ENCODE peak calls at places on chromosomes 5 and 9, in four cellular contexts. One of them, this sample, is unnamed.

GRCh38 chr5:134026521-134027202 is 21.9 kb upstream of the VDAC1 start:
- DNase-seq in GM12878: no peak
- DNase-seq in SK-N-SH: peak; percentile 80
- DNase-seq in HepG2: peak; percentile 75
- DNase-seq in this sample: peak; percentile 65

GRCh38 chr5:166493627-166494026 is 1797.8 kb upstream of the WWC1 start:
- DNase-seq in GM12878: no peak
- DNase-seq in HepG2: no peak
- DNase-seq in SK-N-SH: no peak
- DNase-seq in this sample: no peak

GRCh38 chr5:106768392-106768791 is 902.3 kb downstream of the EFNA5 start:
- DNase-seq in GM12878: no peak
- DNase-seq in SK-N-SH: no peak
- DNase-seq in HepG2: no peak
- DNase-seq in this sample: no peak

GRCh38 chr9:115591584-115591984 is 473.6 kb upstream of the TNC start:
- DNase-seq in SK-N-SH: peak; percentile 57
- DNase-seq in GM12878: peak; percentile 5
- DNase-seq in HepG2: peak; percentile 74
- DNase-seq in this sample: peak; percentile 9

GRCh38 chr9:129208191-129209091 is 30.4 kb upstream of the IER5L start:
- DNase-seq in GM12878: no peak
- DNase-seq in HepG2: no peak
- DNase-seq in SK-N-SH: no peak
- DNase-seq in this sample: peak; percentile 71

GRCh38 chr5:95823241-95823737 is 763 bp upstream of the GLRX start:
- DNase-seq in HepG2: no peak
- DNase-seq in GM12878: no peak
- DNase-seq in SK-N-SH: no peak
- DNase-seq in this sample: no peak

GRCh38 chr5:149397530-149397929 is 18.4 kb upstream of the IL17B start:
- DNase-seq in HepG2: no peak
- DNase-seq in GM12878: no peak
- DNase-seq in SK-N-SH: no peak
- DNase-seq in this sample: no peak

GRCh38 chr9:114310471-114311450 is 12.1 kb upstream of the ORM1 start:
- DNase-seq in SK-N-SH: no peak
- DNase-seq in HepG2: no peak
- DNase-seq in GM12878: no peak
- DNase-seq in this sample: no peak

GRCh38 chr5:139638090-139638735 is 9.9 kb upstream of the CXXC5 start:
- DNase-seq in HepG2: no peak
- DNase-seq in GM12878: no peak
- DNase-seq in SK-N-SH: peak; percentile 89
- DNase-seq in this sample: peak; percentile 72

GRCh38 chr5:170565077-170565476 is 61.3 kb downstream of the KCNIP1 start:
- DNase-seq in SK-N-SH: no peak
- DNase-seq in HepG2: no peak
- DNase-seq in GM12878: no peak
- DNase-seq in this sample: no peak

GRCh38 chr5:136129445-136129844 is 3.2 kb upstream of the SMAD5 start:
- DNase-seq in HepG2: no peak
- DNase-seq in GM12878: no peak
- DNase-seq in SK-N-SH: no peak
- DNase-seq in this sample: no peak

GRCh38 chr5:126998201-126998631 is 32.1 kb downstream of the MARCHF3 start:
- DNase-seq in HepG2: no peak
- DNase-seq in GM12878: peak; percentile 35
- DNase-seq in SK-N-SH: no peak
- DNase-seq in this sample: peak; percentile 66

GRCh38 chr5:154646841-154647759 is 108.1 kb upstream of the LARP1 start:
- DNase-seq in SK-N-SH: no peak
- DNase-seq in GM12878: no peak
- DNase-seq in HepG2: peak; percentile 83
- DNase-seq in this sample: peak; percentile 70

GRCh38 chr5:3715048-3715447 is 119.4 kb downstream of the IRX1 start:
- DNase-seq in HepG2: no peak
- DNase-seq in GM12878: no peak
- DNase-seq in SK-N-SH: no peak
- DNase-seq in this sample: no peak

GRCh38 chr5:96562614-96563013 is 99.6 kb upstream of the CAST start:
- DNase-seq in GM12878: no peak
- DNase-seq in HepG2: no peak
- DNase-seq in SK-N-SH: no peak
- DNase-seq in this sample: no peak

GRCh38 chr5:371811-372555 is 50.5 kb downstream of the AHRR start:
- DNase-seq in HepG2: no peak
- DNase-seq in GM12878: no peak
- DNase-seq in SK-N-SH: peak; percentile 26
- DNase-seq in this sample: no peak

GRCh38 chr9:96136992-96137665 is 164.8 kb downstream of the HSD17B3 start:
- DNase-seq in SK-N-SH: no peak
- DNase-seq in GM12878: peak; percentile 69
- DNase-seq in HepG2: no peak
- DNase-seq in this sample: no peak

GRCh38 chr9:88387035-88387732 is 1.1 kb upstream of the SPIN1 start:
- DNase-seq in GM12878: no peak
- DNase-seq in SK-N-SH: no peak
- DNase-seq in HepG2: peak; percentile 18
- DNase-seq in this sample: peak; percentile 8

GRCh38 chr5:92713361-92713875 is 867.6 kb downstream of the NR2F1-AS1 start:
- DNase-seq in GM12878: no peak
- DNase-seq in HepG2: no peak
- DNase-seq in SK-N-SH: no peak
- DNase-seq in this sample: no peak

GRCh38 chr9:108748776-108749175 is 107.0 kb downstream of the ACTL7B start:
- DNase-seq in GM12878: no peak
- DNase-seq in SK-N-SH: no peak
- DNase-seq in HepG2: peak; percentile 50
- DNase-seq in this sample: no peak

GRCh38 chr9:133842721-133843227 is 104.6 kb upstream of the SARDH start:
- DNase-seq in HepG2: no peak
- DNase-seq in GM12878: no peak
- DNase-seq in SK-N-SH: no peak
- DNase-seq in this sample: no peak

GRCh38 chr5:132003170-132003744 is 8.2 kb downstream of the ACSL6 start:
- DNase-seq in GM12878: no peak
- DNase-seq in HepG2: peak; percentile 94
- DNase-seq in SK-N-SH: peak; percentile 33
- DNase-seq in this sample: peak; percentile 38

GRCh38 chr9:95754533-95755420 is 120.7 kb upstream of the ERCC6L2 start:
- DNase-seq in GM12878: no peak
- DNase-seq in SK-N-SH: peak; percentile 66
- DNase-seq in HepG2: no peak
- DNase-seq in this sample: no peak

GRCh38 chr5:116759860-116760644 is 185.4 kb upstream of the SEMA6A start:
- DNase-seq in GM12878: no peak
- DNase-seq in SK-N-SH: no peak
- DNase-seq in HepG2: peak; percentile 63
- DNase-seq in this sample: no peak

GRCh38 chr5:19733612-19734495 is 254.1 kb downstream of the CDH18 start:
- DNase-seq in GM12878: no peak
- DNase-seq in HepG2: no peak
- DNase-seq in SK-N-SH: no peak
- DNase-seq in this sample: no peak

GRCh38 chr5:150486402-150487198 is 21.3 kb upstream of the NDST1 start:
- DNase-seq in GM12878: no peak
- DNase-seq in SK-N-SH: peak; percentile 87
- DNase-seq in HepG2: peak; percentile 71
- DNase-seq in this sample: peak; percentile 57

GRCh38 chr9:26687421-26687820 is 205.2 kb downstream of the CAAP1 start:
- DNase-seq in GM12878: no peak
- DNase-seq in HepG2: no peak
- DNase-seq in SK-N-SH: no peak
- DNase-seq in this sample: no peak

GRCh38 chr5:162473051-162473714 is 405.6 kb downstream of the GABRG2 start:
- DNase-seq in GM12878: no peak
- DNase-seq in SK-N-SH: no peak
- DNase-seq in HepG2: no peak
- DNase-seq in this sample: no peak

GRCh38 chr5:115402822-115403577 is 106.5 kb upstream of the CCDC112 start:
- DNase-seq in HepG2: no peak
- DNase-seq in SK-N-SH: no peak
- DNase-seq in GM12878: no peak
- DNase-seq in this sample: no peak
- TF ChIP-seq NFIC in HepG2: no peak
- TF ChIP-seq NFIC in SK-N-SH: peak; percentile 73
- TF ChIP-seq NFIC in GM12878: no peak
- TF ChIP-seq NFIC in this sample: no peak

GRCh38 chr9:126959917-126960316 is 45.3 kb downstream of the RALGPS1 start:
- DNase-seq in SK-N-SH: no peak
- DNase-seq in GM12878: no peak
- DNase-seq in HepG2: no peak
- DNase-seq in this sample: no peak

GRCh38 chr9:126957687-126958053 is 43.1 kb downstream of the RALGPS1 start:
- DNase-seq in SK-N-SH: no peak
- DNase-seq in GM12878: no peak
- DNase-seq in HepG2: no peak
- DNase-seq in this sample: peak; percentile 23

GRCh38 chr9:126959326-126959725 is 44.7 kb downstream of the RALGPS1 start:
- DNase-seq in HepG2: no peak
- DNase-seq in SK-N-SH: no peak
- DNase-seq in GM12878: no peak
- DNase-seq in this sample: no peak

GRCh38 chr9:126955806-126956205 is 41.2 kb downstream of the RALGPS1 start:
- DNase-seq in GM12878: no peak
- DNase-seq in HepG2: peak; percentile 6
- DNase-seq in SK-N-SH: no peak
- DNase-seq in this sample: no peak

DNA sequence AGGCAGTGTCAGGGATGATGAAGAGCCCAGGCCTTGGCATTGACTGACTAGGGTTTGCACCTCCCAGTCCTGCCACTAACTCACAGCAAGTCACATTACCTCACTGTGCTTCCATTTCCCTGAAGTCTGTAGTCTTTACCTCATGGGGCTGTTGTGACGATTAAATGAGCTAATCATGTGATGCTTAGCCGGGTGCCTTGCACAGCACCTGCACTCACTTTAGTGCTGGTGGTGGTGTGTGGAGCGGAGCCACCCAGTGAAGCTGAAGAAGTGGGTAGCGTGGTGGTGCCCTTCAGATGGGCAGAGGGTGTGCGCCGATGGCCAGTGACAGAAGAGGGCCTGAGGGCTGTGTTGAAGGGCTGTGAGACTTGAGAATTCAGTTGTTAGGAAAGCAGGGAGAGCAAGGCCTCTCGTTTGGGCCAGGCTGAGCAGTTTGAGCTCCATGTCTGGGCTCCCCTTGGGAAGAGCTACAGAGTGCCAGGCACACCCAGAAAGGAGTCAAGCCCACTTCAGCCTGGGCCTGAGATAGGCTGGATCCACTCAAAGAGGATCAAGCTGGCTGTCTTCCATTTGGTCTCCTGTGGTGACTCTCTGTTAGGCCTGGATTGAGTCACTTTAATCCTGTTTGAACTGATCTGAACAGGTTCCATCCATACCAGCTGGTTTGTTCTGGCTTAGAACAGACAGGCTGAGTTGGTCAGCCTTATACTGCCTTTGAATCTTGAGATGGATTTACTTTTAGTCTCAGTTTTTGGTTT is 42.5 kb downstream of the RALGPS1 start:
- DNase-seq in HepG2: no peak
- DNase-seq in SK-N-SH: no peak
- DNase-seq in GM12878: no peak
- DNase-seq in this sample: peak; percentile 22
- TF ChIP-seq GABPA in HepG2: no peak
- TF ChIP-seq GABPA in SK-N-SH: no peak
- TF ChIP-seq GABPA in GM12878: no peak
- TF ChIP-seq GABPA in this sample: no peak

GRCh38 chr9:91037511-91038482 is 236.2 kb downstream of the SYK start:
- DNase-seq in GM12878: no peak
- DNase-seq in HepG2: peak; percentile 91
- DNase-seq in SK-N-SH: peak; percentile 21
- DNase-seq in this sample: no peak
- TF ChIP-seq NFIC in GM12878: no peak
- TF ChIP-seq NFIC in HepG2: peak; percentile 75
- TF ChIP-seq NFIC in SK-N-SH: peak; percentile 5
- TF ChIP-seq NFIC in this sample: no peak

GRCh38 chr5:75363726-75364495 is 26.9 kb downstream of the HMGCR start:
- DNase-seq in GM12878: no peak
- DNase-seq in SK-N-SH: no peak
- DNase-seq in HepG2: no peak
- DNase-seq in this sample: no peak
- TF ChIP-seq GABPA in GM12878: no peak
- TF ChIP-seq GABPA in SK-N-SH: no peak
- TF ChIP-seq GABPA in HepG2: no peak
- TF ChIP-seq GABPA in this sample: no peak

DNA sequence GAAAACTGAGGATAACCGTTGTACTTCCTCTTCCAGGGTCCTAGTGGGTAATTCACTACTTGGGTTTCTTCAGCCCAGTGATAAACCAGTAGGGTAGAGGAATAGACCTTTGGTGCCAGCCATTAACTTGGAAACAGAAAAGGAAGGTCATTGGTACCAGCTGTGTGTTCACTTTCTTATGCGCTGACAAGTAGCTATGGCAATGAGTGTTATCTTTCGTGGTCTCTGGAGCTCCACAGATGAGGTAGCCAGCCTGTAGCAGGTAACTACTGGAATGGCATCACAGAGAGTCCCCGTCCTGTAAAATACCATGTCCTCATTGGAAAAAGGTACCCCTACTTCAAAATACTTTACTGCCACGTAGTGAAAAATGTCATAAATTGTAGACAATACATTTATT is 2.3 kb downstream of the UHRF2 start:
- DNase-seq in HepG2: no peak
- DNase-seq in SK-N-SH: peak; percentile 22
- DNase-seq in GM12878: no peak
- DNase-seq in this sample: no peak
- TF ChIP-seq NFIC in HepG2: no peak
- TF ChIP-seq NFIC in SK-N-SH: no peak
- TF ChIP-seq NFIC in GM12878: no peak
- TF ChIP-seq NFIC in this sample: no peak

GRCh38 chr9:85041737-85042136 is 372.2 kb downstream of the NTRK2 start:
- DNase-seq in GM12878: no peak
- DNase-seq in SK-N-SH: no peak
- DNase-seq in HepG2: no peak
- DNase-seq in this sample: no peak

GRCh38 chr9:85040141-85040540 is 370.6 kb downstream of the NTRK2 start:
- DNase-seq in SK-N-SH: no peak
- DNase-seq in GM12878: no peak
- DNase-seq in HepG2: no peak
- DNase-seq in this sample: no peak

GRCh38 chr9:85043248-85043647 is 373.7 kb downstream of the NTRK2 start:
- DNase-seq in SK-N-SH: no peak
- DNase-seq in GM12878: no peak
- DNase-seq in HepG2: no peak
- DNase-seq in this sample: no peak

GRCh38 chr9:85038824-85039540 is 369.5 kb downstream of the NTRK2 start:
- DNase-seq in SK-N-SH: no peak
- DNase-seq in HepG2: no peak
- DNase-seq in GM12878: no peak
- DNase-seq in this sample: no peak

GRCh38 chr9:85040806-85041575 is 371.5 kb downstream of the NTRK2 start:
- DNase-seq in SK-N-SH: no peak
- DNase-seq in GM12878: no peak
- DNase-seq in HepG2: no peak
- DNase-seq in this sample: no peak
- TF ChIP-seq GABPA in SK-N-SH: no peak
- TF ChIP-seq GABPA in GM12878: no peak
- TF ChIP-seq GABPA in HepG2: no peak
- TF ChIP-seq GABPA in this sample: no peak

This sample was measured in K562.